ENCODE peak calls at places on chromosomes 1 and 21, in six cellular contexts. One of them, this sample, is unnamed.

GRCh38 chr1:24393892-24394291 is 19.7 kb downstream of the STPG1 start:
- DNase-seq in PC-3: peak; percentile 80
- DNase-seq in PC-9: no peak
- DNase-seq in cardiac muscle cell: no peak
- DNase-seq in fibroblast of lung: peak; percentile 81
- DNase-seq in lower lobe of right lung: no peak
- DNase-seq in this sample: no peak

GRCh38 chr1:25528881-25529517 is 14.4 kb upstream of the LDLRAP1 start:
- DNase-seq in PC-9: no peak
- DNase-seq in lower lobe of right lung: no peak
- DNase-seq in fibroblast of lung: no peak
- DNase-seq in PC-3: no peak
- DNase-seq in cardiac muscle cell: no peak
- DNase-seq in this sample: no peak

GRCh38 chr1:55927934-55928333 is 651.4 kb downstream of the PLPP3 start:
- DNase-seq in PC-3: no peak
- DNase-seq in cardiac muscle cell: no peak
- DNase-seq in fibroblast of lung: no peak
- DNase-seq in lower lobe of right lung: no peak
- DNase-seq in PC-9: peak; percentile 48
- DNase-seq in this sample: no peak

GRCh38 chr1:66265796-66266195 is 268.2 kb upstream of the SGIP1 start:
- DNase-seq in fibroblast of lung: no peak
- DNase-seq in cardiac muscle cell: no peak
- DNase-seq in lower lobe of right lung: no peak
- DNase-seq in PC-9: no peak
- DNase-seq in PC-3: no peak
- DNase-seq in this sample: no peak

GRCh38 chr1:236502579-236502971 is 21.2 kb upstream of the LGALS8 start:
- DNase-seq in PC-3: peak; percentile 73
- DNase-seq in fibroblast of lung: peak; percentile 56
- DNase-seq in PC-9: peak; percentile 97
- DNase-seq in cardiac muscle cell: no peak
- DNase-seq in lower lobe of right lung: no peak
- DNase-seq in this sample: no peak

GRCh38 chr1:225709101-225709500 is 56.2 kb upstream of the ENAH start:
- DNase-seq in cardiac muscle cell: no peak
- DNase-seq in PC-3: peak; percentile 28
- DNase-seq in lower lobe of right lung: no peak
- DNase-seq in PC-9: no peak
- DNase-seq in fibroblast of lung: no peak
- DNase-seq in this sample: no peak

GRCh38 chr21:33383056-33383888 is 19.9 kb upstream of the IFNGR2 start:
- DNase-seq in PC-9: peak; percentile 90
- DNase-seq in cardiac muscle cell: peak; percentile 6
- DNase-seq in PC-3: peak; percentile 95
- DNase-seq in fibroblast of lung: peak; percentile 83
- DNase-seq in lower lobe of right lung: peak; percentile 74
- DNase-seq in this sample: peak; percentile 77

GRCh38 chr1:193569696-193570269 is 383.4 kb upstream of the B3GALT2 start:
- DNase-seq in PC-3: no peak
- DNase-seq in lower lobe of right lung: no peak
- DNase-seq in PC-9: peak; percentile 36
- DNase-seq in cardiac muscle cell: no peak
- DNase-seq in fibroblast of lung: peak; percentile 93
- DNase-seq in this sample: no peak

GRCh38 chr1:246791303-246791918 is 67.2 kb downstream of the SCCPDH start:
- DNase-seq in lower lobe of right lung: no peak
- DNase-seq in fibroblast of lung: no peak
- DNase-seq in PC-9: no peak
- DNase-seq in PC-3: no peak
- DNase-seq in cardiac muscle cell: no peak
- DNase-seq in this sample: no peak

GRCh38 chr1:21149430-21149861 is 27.3 kb downstream of the EIF4G3 start:
- DNase-seq in lower lobe of right lung: no peak
- DNase-seq in PC-3: peak; percentile 74
- DNase-seq in PC-9: peak; percentile 56
- DNase-seq in fibroblast of lung: peak; percentile 72
- DNase-seq in cardiac muscle cell: no peak
- DNase-seq in this sample: no peak

GRCh38 chr1:201714542-201715276 is 114.2 kb upstream of the IPO9 start:
- DNase-seq in PC-9: peak; percentile 98
- DNase-seq in lower lobe of right lung: peak; percentile 83
- DNase-seq in cardiac muscle cell: peak; percentile 37
- DNase-seq in fibroblast of lung: peak; percentile 100
- DNase-seq in PC-3: peak; percentile 95
- DNase-seq in this sample: peak; percentile 82

GRCh38 chr1:111846842-111847241 is 91.1 kb downstream of the DDX20 start:
- DNase-seq in lower lobe of right lung: no peak
- DNase-seq in PC-3: no peak
- DNase-seq in fibroblast of lung: no peak
- DNase-seq in cardiac muscle cell: no peak
- DNase-seq in PC-9: no peak
- DNase-seq in this sample: no peak

GRCh38 chr1:176893625-176894352 is 270.7 kb downstream of the ASTN1 start:
- DNase-seq in PC-9: no peak
- DNase-seq in lower lobe of right lung: no peak
- DNase-seq in cardiac muscle cell: no peak
- DNase-seq in fibroblast of lung: no peak
- DNase-seq in PC-3: no peak
- DNase-seq in this sample: no peak

GRCh38 chr1:169133801-169134558 is 27.5 kb downstream of the ATP1B1 start:
- DNase-seq in PC-9: no peak
- DNase-seq in lower lobe of right lung: no peak
- DNase-seq in cardiac muscle cell: no peak
- DNase-seq in fibroblast of lung: no peak
- DNase-seq in PC-3: peak; percentile 34
- DNase-seq in this sample: no peak

GRCh38 chr1:32984829-32985310 is 20.3 kb upstream of the RNF19B start:
- DNase-seq in PC-3: no peak
- DNase-seq in fibroblast of lung: no peak
- DNase-seq in PC-9: no peak
- DNase-seq in cardiac muscle cell: no peak
- DNase-seq in lower lobe of right lung: no peak
- DNase-seq in this sample: no peak

GRCh38 chr21:41605934-41606285 is 98.0 kb upstream of the TMPRSS2 start:
- DNase-seq in PC-3: no peak
- DNase-seq in cardiac muscle cell: no peak
- DNase-seq in lower lobe of right lung: no peak
- DNase-seq in fibroblast of lung: no peak
- DNase-seq in PC-9: no peak
- DNase-seq in this sample: peak; percentile 50

DNA sequence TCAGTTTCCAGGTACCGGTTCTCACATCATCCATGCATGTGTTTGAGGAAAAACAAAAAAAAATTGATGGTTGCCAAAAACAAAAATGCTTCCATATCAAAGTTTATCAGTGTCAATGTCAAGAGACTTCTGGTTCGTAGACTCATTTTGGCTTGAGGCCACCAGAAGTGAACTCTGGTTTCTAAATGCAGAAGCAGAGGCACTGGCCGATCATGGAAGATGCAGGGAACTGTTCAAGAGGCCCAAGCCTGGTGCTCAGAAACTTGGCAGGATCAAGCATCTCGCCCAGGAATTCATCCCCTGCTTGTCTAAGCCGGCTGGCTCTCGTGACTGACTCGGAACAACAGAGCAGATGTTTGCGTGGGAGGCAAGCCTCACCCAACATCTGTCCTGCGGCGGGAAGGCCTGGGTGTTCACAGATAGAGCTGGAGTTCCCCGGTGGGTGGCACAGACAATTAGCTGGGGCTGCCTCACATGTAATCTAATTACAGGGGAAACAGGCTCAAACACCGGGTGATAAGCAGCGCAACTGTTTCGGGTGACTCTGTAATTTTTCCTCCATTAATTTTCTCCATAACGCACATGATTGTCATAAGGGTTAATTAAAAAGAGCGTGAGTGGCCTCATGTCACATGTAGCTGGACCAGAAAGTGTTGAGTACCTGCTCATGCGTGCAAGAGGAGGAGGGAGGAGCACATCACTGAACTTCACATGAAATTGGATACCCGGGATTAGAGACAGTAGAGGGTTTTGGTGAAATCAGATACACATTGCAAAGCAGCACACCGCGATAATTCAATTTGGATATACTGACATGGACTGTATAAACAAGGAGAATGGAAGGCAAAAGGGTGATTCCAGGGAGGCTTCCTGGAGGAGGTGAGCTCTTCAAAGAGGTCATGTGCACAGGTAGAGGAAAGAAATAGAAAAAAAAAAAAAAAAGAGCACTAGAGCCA is 180.0 kb downstream of the ETS2 start:
- DNase-seq in PC-3: no peak
- DNase-seq in PC-9: no peak
- DNase-seq in lower lobe of right lung: peak; percentile 67
- DNase-seq in cardiac muscle cell: no peak
- DNase-seq in fibroblast of lung: peak; percentile 91
- DNase-seq in this sample: peak; percentile 79
- H3K4me1 ChIP-seq in PC-3: peaks cover 12% of the 10 kb centered on the region
- H3K4me1 ChIP-seq in PC-9: no peaks in the 10 kb centered on the region
- H3K4me1 ChIP-seq in lower lobe of right lung: peaks cover 67% of the 10 kb centered on the region
- H3K4me1 ChIP-seq in cardiac muscle cell: peaks cover 41% of the 10 kb centered on the region
- H3K4me1 ChIP-seq in fibroblast of lung: peaks cover 50% of the 10 kb centered on the region
- H3K4me1 ChIP-seq in this sample: peaks cover 41% of the 10 kb centered on the region

GRCh38 chr1:116769050-116769449 is 14.8 kb downstream of the CD2 start:
- DNase-seq in cardiac muscle cell: no peak
- DNase-seq in lower lobe of right lung: no peak
- DNase-seq in PC-3: no peak
- DNase-seq in PC-9: no peak
- DNase-seq in fibroblast of lung: no peak
- DNase-seq in this sample: no peak

GRCh38 chr1:116768416-116768815 is 14.2 kb downstream of the CD2 start:
- DNase-seq in fibroblast of lung: no peak
- DNase-seq in cardiac muscle cell: no peak
- DNase-seq in lower lobe of right lung: no peak
- DNase-seq in PC-9: no peak
- DNase-seq in PC-3: no peak
- DNase-seq in this sample: no peak

GRCh38 chr1:116770625-116771024 is 16.4 kb downstream of the CD2 start:
- DNase-seq in lower lobe of right lung: no peak
- DNase-seq in PC-9: no peak
- DNase-seq in PC-3: no peak
- DNase-seq in fibroblast of lung: no peak
- DNase-seq in cardiac muscle cell: no peak
- DNase-seq in this sample: no peak

GRCh38 chr1:116769561-116769977 is 15.3 kb downstream of the CD2 start:
- DNase-seq in PC-9: no peak
- DNase-seq in PC-3: peak; percentile 65
- DNase-seq in lower lobe of right lung: no peak
- DNase-seq in fibroblast of lung: peak; percentile 78
- DNase-seq in cardiac muscle cell: no peak
- DNase-seq in this sample: no peak

GRCh38 chr1:116769994-116770393 is 15.8 kb downstream of the CD2 start:
- DNase-seq in PC-9: no peak
- DNase-seq in cardiac muscle cell: no peak
- DNase-seq in PC-3: no peak
- DNase-seq in lower lobe of right lung: no peak
- DNase-seq in fibroblast of lung: no peak
- DNase-seq in this sample: no peak
- H3K4me3 ChIP-seq in PC-9: no peak overlapping the region
- H3K4me3 ChIP-seq in cardiac muscle cell: no peak overlapping the region
- H3K4me3 ChIP-seq in PC-3: no peak overlapping the region
- H3K4me3 ChIP-seq in lower lobe of right lung: no peak overlapping the region
- H3K4me3 ChIP-seq in fibroblast of lung: no peak overlapping the region
- H3K4me3 ChIP-seq in this sample: no peak overlapping the region

GRCh38 chr1:31397360-31398095 is 15.5 kb upstream of the SERINC2 start:
- DNase-seq in PC-3: no peak
- DNase-seq in cardiac muscle cell: no peak
- DNase-seq in lower lobe of right lung: no peak
- DNase-seq in PC-9: peak; percentile 42
- DNase-seq in fibroblast of lung: peak; percentile 62
- DNase-seq in this sample: no peak

GRCh38 chr1:31396633-31397351 is 16.2 kb upstream of the SERINC2 start:
- DNase-seq in PC-3: no peak
- DNase-seq in PC-9: no peak
- DNase-seq in lower lobe of right lung: no peak
- DNase-seq in cardiac muscle cell: no peak
- DNase-seq in fibroblast of lung: peak; percentile 91
- DNase-seq in this sample: no peak

GRCh38 chr1:31398246-31398645 is 14.8 kb upstream of the SERINC2 start:
- DNase-seq in fibroblast of lung: no peak
- DNase-seq in lower lobe of right lung: no peak
- DNase-seq in PC-9: no peak
- DNase-seq in cardiac muscle cell: no peak
- DNase-seq in PC-3: no peak
- DNase-seq in this sample: no peak

GRCh38 chr1:31400393-31400792 is 12.6 kb upstream of the SERINC2 start:
- DNase-seq in PC-3: no peak
- DNase-seq in lower lobe of right lung: no peak
- DNase-seq in cardiac muscle cell: no peak
- DNase-seq in fibroblast of lung: peak; percentile 45
- DNase-seq in PC-9: no peak
- DNase-seq in this sample: no peak

DNA sequence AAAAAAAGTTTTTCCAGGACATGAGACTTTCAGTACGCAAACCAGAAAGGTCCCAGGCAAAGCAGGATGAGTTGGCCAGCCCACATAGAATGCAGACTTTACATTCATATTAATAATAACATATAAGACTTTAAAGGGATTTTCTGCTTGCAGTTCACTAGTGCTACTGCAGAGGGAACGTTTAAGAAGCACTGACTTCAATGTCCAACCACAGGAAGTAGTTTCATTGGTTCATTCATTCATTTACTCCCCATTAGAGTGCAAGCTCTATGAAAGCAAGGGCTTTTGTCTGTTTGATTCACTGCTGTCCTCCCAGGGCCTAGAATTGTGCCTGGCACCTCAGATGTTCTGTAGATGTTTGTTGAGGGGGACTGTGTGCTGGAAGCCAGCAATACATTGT is 11.8 kb upstream of the SERINC2 start:
- DNase-seq in fibroblast of lung: no peak
- DNase-seq in lower lobe of right lung: no peak
- DNase-seq in PC-3: no peak
- DNase-seq in PC-9: no peak
- DNase-seq in cardiac muscle cell: no peak
- DNase-seq in this sample: no peak
- TF ChIP-seq CTCF in fibroblast of lung: no peak
- TF ChIP-seq CTCF in lower lobe of right lung: no peak
- TF ChIP-seq CTCF in PC-3: peak; percentile 15
- TF ChIP-seq CTCF in PC-9: no peak
- TF ChIP-seq CTCF in cardiac muscle cell: no peak
- TF ChIP-seq CTCF in this sample: no peak

GRCh38 chr1:81809808-81810207 is 9.1 kb downstream of the ADGRL2 start:
- DNase-seq in PC-9: no peak
- DNase-seq in fibroblast of lung: no peak
- DNase-seq in cardiac muscle cell: no peak
- DNase-seq in lower lobe of right lung: no peak
- DNase-seq in PC-3: no peak
- DNase-seq in this sample: no peak

GRCh38 chr1:81805537-81806431 is 5.0 kb downstream of the ADGRL2 start:
- DNase-seq in lower lobe of right lung: no peak
- DNase-seq in PC-9: no peak
- DNase-seq in cardiac muscle cell: no peak
- DNase-seq in fibroblast of lung: no peak
- DNase-seq in PC-3: no peak
- DNase-seq in this sample: no peak

GRCh38 chr1:81806432-81806770 is 5.7 kb downstream of the ADGRL2 start:
- DNase-seq in PC-3: no peak
- DNase-seq in cardiac muscle cell: no peak
- DNase-seq in fibroblast of lung: no peak
- DNase-seq in PC-9: no peak
- DNase-seq in lower lobe of right lung: no peak
- DNase-seq in this sample: no peak

GRCh38 chr1:81811757-81812371 is 11.1 kb downstream of the ADGRL2 start:
- DNase-seq in PC-3: peak; percentile 43
- DNase-seq in fibroblast of lung: peak; percentile 6
- DNase-seq in lower lobe of right lung: no peak
- DNase-seq in PC-9: no peak
- DNase-seq in cardiac muscle cell: no peak
- DNase-seq in this sample: no peak

GRCh38 chr1:81808760-81809159 is 8.0 kb downstream of the ADGRL2 start:
- DNase-seq in PC-9: no peak
- DNase-seq in PC-3: peak; percentile 33
- DNase-seq in fibroblast of lung: no peak
- DNase-seq in lower lobe of right lung: no peak
- DNase-seq in cardiac muscle cell: peak; percentile 37
- DNase-seq in this sample: no peak
- H3K4me1 ChIP-seq in PC-9: peaks cover 15% of the 10 kb centered on the region
- H3K4me1 ChIP-seq in PC-3: no peaks in the 10 kb centered on the region
- H3K4me1 ChIP-seq in fibroblast of lung: no peaks in the 10 kb centered on the region
- H3K4me1 ChIP-seq in lower lobe of right lung: peaks cover 19% of the 10 kb centered on the region
- H3K4me1 ChIP-seq in cardiac muscle cell: peaks cover 90% of the 10 kb centered on the region
- H3K4me1 ChIP-seq in this sample: peaks cover 10% of the 10 kb centered on the region

This sample was measured in upper lobe of right lung.